ENCODE peak calls at places on chromosomes 5 and 9, in ten cellular contexts. C is aorta; P is Ammon's horn; G is HFFc6; A is stimulated activated CD8-positive, alpha-beta memory T cell treated with anti-CD3 and anti-CD28 coated beads, Interleukin-4, amount 100 ng/mL, for 4 hours; E is astrocyte of the cerebellum; I is GM03348; F is HTR-8/SVneo; J is stimulated activated CD4-positive, alpha-beta T cell treated with anti-CD3 and anti-CD28 coated beads, Interleukin-15, amount 100 ng/mL, for 1 hour; K is sigmoid colon. T is an unnamed sample.

GRCh38 chr9:14895806-14896205 is 14.4 kb downstream of the FREM1 start:
- DNase-seq in J (no peak), G (no peak), P (no peak), K (no peak), C (no peak), A (no peak), I (no peak), F (no peak), E (no peak), T (no peak)

GRCh38 chr5:137072376-137073174 is 426.6 kb downstream of the SPOCK1 start:
- DNase-seq in I (peak), F (no peak), E (no peak), C (no peak), G (no peak), A (no peak), J (no peak), P (peak), K (no peak), T (no peak)

GRCh38 chr5:109825450-109825849 is 135.7 kb downstream of the MAN2A1 start:
- DNase-seq in G (peak), A (no peak), P (no peak), J (no peak), K (no peak), E (no peak), F (no peak), I (no peak), C (no peak), T (no peak)

GRCh38 chr5:125848746-125849145 is 574.5 kb upstream of the GRAMD2B start:
- DNase-seq in A (no peak), E (no peak), K (no peak), I (no peak), J (no peak), G (no peak), P (no peak), F (no peak), C (no peak), T (no peak)

GRCh38 chr5:177427211-177427822 is 841 bp downstream of the GRK6 start:
- DNase-seq in J (no peak), F (no peak), P (no peak), C (no peak), K (no peak), A (no peak), I (no peak), E (no peak), G (peak), T (no peak)

GRCh38 chr5:180095545-180095944 is 24.0 kb upstream of the RNF130 start:
- DNase-seq in E (no peak), C (no peak), A (no peak), F (no peak), I (no peak), P (no peak), K (no peak), G (no peak), J (no peak), T (no peak)

GRCh38 chr9:93625000-93625399 is 48.6 kb downstream of the PHF2 start:
- DNase-seq in A (no peak), G (no peak), I (peak), F (no peak), K (no peak), C (no peak), P (no peak), E (no peak), J (no peak), T (no peak)

GRCh38 chr5:116881921-116882531 is 307.4 kb upstream of the SEMA6A start:
- DNase-seq in P (no peak), K (no peak), F (no peak), J (no peak), C (no peak), A (no peak), G (no peak), E (no peak), I (no peak), T (no peak)

GRCh38 chr9:132078369-132079356 is 1.0 kb downstream of the MED27 start:
- DNase-seq in A (no peak), J (no peak), I (peak), E (peak), P (peak), K (peak), F (no peak), C (peak), G (peak), T (no peak)

GRCh38 chr9:79300153-79300552 is 271.6 kb upstream of the TLE4 start:
- DNase-seq in K (no peak), I (no peak), G (no peak), J (no peak), F (no peak), A (no peak), E (no peak), P (no peak), C (no peak), T (no peak)

GRCh38 chr5:60497706-60498500 is 202.1 kb downstream of the DEPDC1B start:
- DNase-seq in F (no peak), J (no peak), C (no peak), G (peak), E (no peak), K (no peak), A (no peak), P (no peak), I (no peak), T (no peak)

GRCh38 chr9:16136961-16137360 is 584.1 kb downstream of the CCDC171 start:
- DNase-seq in F (no peak), C (no peak), A (no peak), E (peak), J (no peak), P (no peak), G (peak), I (peak), K (no peak), T (no peak)

GRCh38 chr9:34458013-34458966 is at the start of the genes DNAI1 and FAM219A:
- DNase-seq in A (peak), P (peak), F (peak), G (peak), C (peak), I (peak), E (peak), K (peak), J (peak), T (peak)

GRCh38 chr9:136691316-136692189 is 4.3 kb upstream of the AGPAT2 start:
- DNase-seq in G (no peak), J (no peak), K (no peak), A (no peak), I (no peak), F (no peak), P (no peak), C (no peak), E (no peak), T (no peak)

GRCh38 chr9:115717298-115717697 is 436.3 kb upstream of the PAPPA start:
- DNase-seq in G (no peak), J (no peak), C (no peak), A (no peak), E (no peak), K (no peak), I (peak), P (no peak), F (no peak), T (no peak)

GRCh38 chr5:59065551-59065950 is 482.7 kb downstream of the RAB3C start:
- DNase-seq in A (no peak), K (no peak), E (no peak), F (no peak), C (no peak), P (no peak), J (no peak), I (peak), G (peak), T (no peak)

GRCh38 chr5:101424530-101425175 is 521.6 kb upstream of the ST8SIA4 start:
- DNase-seq in F (no peak), J (no peak), A (no peak), I (peak), G (no peak), P (peak), C (no peak), K (no peak), E (peak), T (peak)

GRCh38 chr9:32350682-32351081 is 33.8 kb upstream of the ACO1 start:
- DNase-seq in K (no peak), A (no peak), F (peak), C (no peak), E (peak), G (peak), P (peak), I (no peak), J (no peak), T (no peak)

GRCh38 chr9:77597057-77597456 is 51.1 kb downstream of the GNA14 start:
- DNase-seq in P (no peak), F (no peak), E (no peak), A (no peak), G (no peak), C (no peak), K (no peak), J (no peak), I (no peak), T (no peak)

GRCh38 chr5:72280655-72281069 is 39.4 kb downstream of the MRPS27 start:
- DNase-seq in E (peak), G (peak), F (peak), K (no peak), C (no peak), A (no peak), I (peak), J (no peak), P (peak), T (peak)

GRCh38 chr5:38466444-38467189 is 89.8 kb downstream of the LIFR start:
- DNase-seq in K (peak), C (peak), I (peak), F (no peak), E (no peak), J (no peak), P (peak), G (no peak), A (no peak), T (no peak)

GRCh38 chr9:88312517-88313103 is 75.6 kb upstream of the SPIN1 start:
- DNase-seq in P (no peak), A (no peak), G (no peak), K (peak), I (no peak), C (peak), F (no peak), E (no peak), J (no peak), T (no peak)

GRCh38 chr5:150485770-150486401 is 22.0 kb upstream of the NDST1 start:
- DNase-seq in P (no peak), E (no peak), I (peak), K (peak), J (peak), G (no peak), C (peak), A (no peak), F (peak), T (peak)

GRCh38 chr9:13278023-13278367 is 1.5 kb downstream of the MPDZ start:
- DNase-seq in P (no peak), C (no peak), E (peak), F (no peak), I (peak), J (no peak), G (no peak), K (no peak), A (no peak), T (no peak)

GRCh38 chr5:203246-203645 is 12.0 kb downstream of the LRRC14B start:
- DNase-seq in G (no peak), E (no peak), K (no peak), A (no peak), J (no peak), P (no peak), C (peak), F (no peak), I (no peak), T (no peak)

GRCh38 chr9:22171691-22172090 is 162.6 kb upstream of the CDKN2B start:
- DNase-seq in I (no peak), J (no peak), C (no peak), P (no peak), K (no peak), E (no peak), A (no peak), G (no peak), F (no peak), T (no peak)

GRCh38 chr9:114006931-114007691 is 71.0 kb downstream of the AMBP start:
- DNase-seq in C (peak), A (no peak), J (no peak), G (no peak), E (no peak), I (no peak), P (no peak), K (peak), F (no peak), T (no peak)

GRCh38 chr5:160931283-160931682 is 79.3 kb upstream of the ATP10B start:
- DNase-seq in E (no peak), G (no peak), K (no peak), C (no peak), I (no peak), J (no peak), F (no peak), P (no peak), A (no peak), T (no peak)

GRCh38 chr5:82355053-82355452 is 76.9 kb upstream of the RPS23 start:
- DNase-seq in E (no peak), K (no peak), J (no peak), I (no peak), P (no peak), G (no peak), C (no peak), A (no peak), F (no peak), T (no peak)

GRCh38 chr5:159442210-159442850 is 112.0 kb upstream of the IL12B start:
- DNase-seq in I (no peak), F (no peak), C (no peak), J (no peak), A (no peak), K (peak), P (no peak), E (no peak), G (no peak), T (peak)

GRCh38 chr5:100904259-100904822 is 1.3 kb upstream of the ST8SIA4 start:
- DNase-seq in I (no peak), F (no peak), P (peak), C (peak), A (no peak), K (peak), J (no peak), G (no peak), E (no peak), T (no peak)

GRCh38 chr5:135081240-135081639 is 47.2 kb upstream of the PITX1 start:
- DNase-seq in E (no peak), C (no peak), A (no peak), K (no peak), G (no peak), I (no peak), F (no peak), J (no peak), P (no peak), T (no peak)

GRCh38 chr9:95138474-95138873 is 179.0 kb downstream of the FANCC start:
- DNase-seq in J (no peak), K (no peak), E (no peak), C (no peak), A (no peak), F (no peak), P (no peak), I (no peak), G (no peak), T (no peak)

GRCh38 chr5:88269222-88269771 is 652 bp upstream of the TMEM161B start:
- DNase-seq in P (peak), C (no peak), I (peak), F (no peak), J (no peak), E (no peak), G (no peak), K (no peak), A (no peak), T (peak)

GRCh38 chr9:131179561-131180219 is 54.3 kb downstream of the NUP214 start:
- DNase-seq in G (peak), F (no peak), K (no peak), C (no peak), A (no peak), J (no peak), I (peak), P (no peak), E (peak), T (peak)

GRCh38 chr5:53478411-53479044 is 1.9 kb upstream of the FST start:
- DNase-seq in J (no peak), K (no peak), C (peak), P (peak), A (no peak), I (peak), E (no peak), F (peak), G (peak), T (peak)

GRCh38 chr5:113806823-113807222 is 293.3 kb downstream of the YTHDC2 start:
- DNase-seq in P (peak), E (no peak), A (no peak), J (no peak), K (no peak), F (no peak), C (no peak), I (peak), G (peak), T (peak)

GRCh38 chr9:101881508-101881907 is 143.1 kb upstream of the GRIN3A start:
- DNase-seq in C (no peak), J (no peak), P (no peak), K (no peak), A (no peak), I (no peak), F (no peak), E (no peak), G (no peak), T (no peak)

GRCh38 chr9:125754096-125754495 is 6.9 kb downstream of the PBX3 start:
- DNase-seq in A (no peak), G (no peak), C (no peak), K (no peak), J (no peak), F (no peak), I (no peak), E (no peak), P (no peak), T (no peak)